ENCODE peak calls at places on chromosomes 1 and 21, in four cellular contexts. U is ascending aorta; K is cardiac septum; T is CD8-positive, alpha-beta memory T cell. E is an unnamed sample.

GRCh38 chr1:92877792-92878191 is 46.0 kb downstream of the RPL5 start:
- DNase-seq in K (no peak), T (no peak), U (no peak), E (no peak)

GRCh38 chr1:234111458-234112142 is 207.1 kb downstream of the SLC35F3 start:
- DNase-seq in U (no peak), T (no peak), K (no peak), E (no peak)

GRCh38 chr1:156508205-156508954 is 7.8 kb upstream of the MEF2D start:
- DNase-seq in K (peak; percentile 89), U (peak; percentile 70), T (no peak), E (peak; percentile 35)

GRCh38 chr1:226873771-226874578 is 3.6 kb downstream of the PSEN2 start:
- DNase-seq in T (no peak), U (no peak), K (peak; percentile 57), E (no peak)

GRCh38 chr1:231383159-231383855 is 38.8 kb downstream of the EGLN1 start:
- DNase-seq in U (no peak), K (no peak), T (no peak), E (no peak)

GRCh38 chr1:78081980-78082860 is 36.5 kb downstream of the GIPC2 start:
- DNase-seq in U (no peak), T (no peak), K (no peak), E (no peak)

GRCh38 chr1:89610457-89610991 is 22.4 kb upstream of the LRRC8C start:
- DNase-seq in T (peak; percentile 82), U (no peak), K (no peak), E (no peak)

GRCh38 chr21:45109831-45110492 is 35.6 kb downstream of the ADARB1 start:
- DNase-seq in T (no peak), U (no peak), K (no peak), E (no peak)

GRCh38 chr1:43705982-43706597 is 1.2 kb upstream of the ST3GAL3 start:
- DNase-seq in K (no peak), T (no peak), U (no peak), E (no peak)

E was measured in GOT3.